ENCODE peak calls at places on chromosomes 7 and 10, in six cellular contexts. One of them, this sample, is unnamed.

GRCh38 chr7:32091608-32092210 is 21.5 kb upstream of the PDE1C start:
- DNase-seq in GM04504: no peak
- DNase-seq in WTC11: no peak
- DNase-seq in renal cortical epithelial cell: no peak
- DNase-seq in right lobe of liver: no peak
- DNase-seq in GM20000: no peak
- DNase-seq in this sample: no peak

GRCh38 chr7:5997210-5997808 is 11.5 kb downstream of the PMS2 start:
- DNase-seq in GM20000: peak; percentile 48
- DNase-seq in WTC11: peak; percentile 18
- DNase-seq in right lobe of liver: no peak
- DNase-seq in GM04504: peak; percentile 26
- DNase-seq in renal cortical epithelial cell: peak; percentile 53
- DNase-seq in this sample: no peak

GRCh38 chr10:112634096-112634830 is 187.2 kb downstream of the VTI1A start:
- DNase-seq in renal cortical epithelial cell: peak; percentile 53
- DNase-seq in right lobe of liver: no peak
- DNase-seq in WTC11: no peak
- DNase-seq in GM04504: peak; percentile 26
- DNase-seq in GM20000: no peak
- DNase-seq in this sample: no peak

GRCh38 chr10:43126759-43127424 is 11.4 kb upstream of the CSGALNACT2 start:
- DNase-seq in GM20000: no peak
- DNase-seq in renal cortical epithelial cell: no peak
- DNase-seq in GM04504: no peak
- DNase-seq in right lobe of liver: no peak
- DNase-seq in WTC11: no peak
- DNase-seq in this sample: no peak

GRCh38 chr7:72336887-72337821 is 75.0 kb downstream of the CALN1 start:
- DNase-seq in GM20000: no peak
- DNase-seq in GM04504: no peak
- DNase-seq in WTC11: peak; percentile 62
- DNase-seq in renal cortical epithelial cell: no peak
- DNase-seq in right lobe of liver: no peak
- DNase-seq in this sample: no peak

GRCh38 chr7:158910254-158911053 is 54.1 kb downstream of the DYNC2I1 start:
- DNase-seq in right lobe of liver: no peak
- DNase-seq in GM20000: no peak
- DNase-seq in GM04504: no peak
- DNase-seq in renal cortical epithelial cell: no peak
- DNase-seq in WTC11: peak; percentile 24
- DNase-seq in this sample: no peak

GRCh38 chr10:91036807-91037405 is 116.0 kb upstream of the ANKRD1 start:
- DNase-seq in WTC11: no peak
- DNase-seq in right lobe of liver: no peak
- DNase-seq in GM20000: no peak
- DNase-seq in GM04504: no peak
- DNase-seq in renal cortical epithelial cell: peak; percentile 3
- DNase-seq in this sample: no peak

GRCh38 chr7:44969049-44969700 is 9.6 kb downstream of the MYO1G start:
- DNase-seq in renal cortical epithelial cell: no peak
- DNase-seq in WTC11: no peak
- DNase-seq in GM04504: no peak
- DNase-seq in right lobe of liver: no peak
- DNase-seq in GM20000: no peak
- DNase-seq in this sample: no peak

GRCh38 chr10:132961420-132961803 is 19.0 kb upstream of the CFAP46 start:
- DNase-seq in right lobe of liver: no peak
- DNase-seq in renal cortical epithelial cell: no peak
- DNase-seq in GM04504: no peak
- DNase-seq in GM20000: no peak
- DNase-seq in WTC11: no peak
- DNase-seq in this sample: no peak

GRCh38 chr10:104332243-104333036 is 5.8 kb downstream of the ITPRIP start:
- DNase-seq in right lobe of liver: no peak
- DNase-seq in GM20000: no peak
- DNase-seq in WTC11: no peak
- DNase-seq in GM04504: no peak
- DNase-seq in renal cortical epithelial cell: no peak
- DNase-seq in this sample: no peak

GRCh38 chr10:79055892-79056291 is 12.9 kb upstream of the ZMIZ1 start:
- DNase-seq in GM04504: no peak
- DNase-seq in WTC11: no peak
- DNase-seq in GM20000: no peak
- DNase-seq in renal cortical epithelial cell: no peak
- DNase-seq in right lobe of liver: peak; percentile 66
- DNase-seq in this sample: no peak

GRCh38 chr7:106895246-106895864 is 30.3 kb downstream of the PIK3CG start:
- DNase-seq in renal cortical epithelial cell: no peak
- DNase-seq in WTC11: no peak
- DNase-seq in GM20000: peak; percentile 25
- DNase-seq in right lobe of liver: no peak
- DNase-seq in GM04504: no peak
- DNase-seq in this sample: no peak

GRCh38 chr10:33982995-33983394 is 648.5 kb upstream of the NRP1 start:
- DNase-seq in GM20000: no peak
- DNase-seq in WTC11: no peak
- DNase-seq in GM04504: no peak
- DNase-seq in right lobe of liver: no peak
- DNase-seq in renal cortical epithelial cell: no peak
- DNase-seq in this sample: no peak

GRCh38 chr10:124470544-124471449 is 9.2 kb downstream of the LHPP start:
- DNase-seq in GM20000: no peak
- DNase-seq in GM04504: no peak
- DNase-seq in right lobe of liver: peak; percentile 87
- DNase-seq in WTC11: no peak
- DNase-seq in renal cortical epithelial cell: no peak
- DNase-seq in this sample: no peak

GRCh38 chr10:69710008-69710905 is 80.2 kb downstream of the FAM241B start:
- DNase-seq in right lobe of liver: no peak
- DNase-seq in renal cortical epithelial cell: no peak
- DNase-seq in WTC11: no peak
- DNase-seq in GM04504: no peak
- DNase-seq in GM20000: no peak
- DNase-seq in this sample: no peak

GRCh38 chr7:101947899-101948298 is 130.5 kb downstream of the CUX1 start:
- DNase-seq in GM20000: no peak
- DNase-seq in right lobe of liver: peak; percentile 70
- DNase-seq in renal cortical epithelial cell: peak; percentile 34
- DNase-seq in GM04504: no peak
- DNase-seq in WTC11: no peak
- DNase-seq in this sample: no peak

GRCh38 chr7:141381794-141382453 is 169.3 kb upstream of the AGK start:
- DNase-seq in renal cortical epithelial cell: peak; percentile 16
- DNase-seq in GM20000: no peak
- DNase-seq in right lobe of liver: no peak
- DNase-seq in WTC11: no peak
- DNase-seq in GM04504: no peak
- DNase-seq in this sample: no peak

GRCh38 chr10:76114556-76114955 is 683.1 kb downstream of the LRMDA start:
- DNase-seq in GM20000: no peak
- DNase-seq in GM04504: no peak
- DNase-seq in renal cortical epithelial cell: no peak
- DNase-seq in right lobe of liver: no peak
- DNase-seq in WTC11: no peak
- DNase-seq in this sample: no peak

GRCh38 chr7:751826-752225 is 24.7 kb upstream of the PRKAR1B start:
- DNase-seq in right lobe of liver: peak; percentile 20
- DNase-seq in GM20000: no peak
- DNase-seq in renal cortical epithelial cell: no peak
- DNase-seq in WTC11: no peak
- DNase-seq in GM04504: no peak
- DNase-seq in this sample: no peak

GRCh38 chr10:2921956-2922680 is 145.2 kb upstream of the PFKP start:
- DNase-seq in GM20000: no peak
- DNase-seq in renal cortical epithelial cell: peak; percentile 70
- DNase-seq in GM04504: no peak
- DNase-seq in WTC11: no peak
- DNase-seq in right lobe of liver: no peak
- DNase-seq in this sample: no peak

GRCh38 chr10:32190890-32191491 is 134.8 kb upstream of the KIF5B start:
- DNase-seq in GM04504: no peak
- DNase-seq in WTC11: no peak
- DNase-seq in renal cortical epithelial cell: peak; percentile 45
- DNase-seq in GM20000: peak; percentile 49
- DNase-seq in right lobe of liver: no peak
- DNase-seq in this sample: no peak

GRCh38 chr10:27865221-27865635 is 119.6 kb upstream of the MKX start:
- DNase-seq in right lobe of liver: no peak
- DNase-seq in GM04504: peak; percentile 32
- DNase-seq in WTC11: no peak
- DNase-seq in renal cortical epithelial cell: peak; percentile 24
- DNase-seq in GM20000: no peak
- DNase-seq in this sample: no peak

GRCh38 chr7:1058821-1059199 is 14.5 kb downstream of the GPR146 start:
- DNase-seq in WTC11: no peak
- DNase-seq in renal cortical epithelial cell: no peak
- DNase-seq in GM04504: no peak
- DNase-seq in right lobe of liver: no peak
- DNase-seq in GM20000: no peak
- DNase-seq in this sample: no peak

GRCh38 chr10:48572414-48572813 is 32.5 kb downstream of the ARHGAP22 start:
- DNase-seq in right lobe of liver: no peak
- DNase-seq in GM20000: no peak
- DNase-seq in WTC11: no peak
- DNase-seq in renal cortical epithelial cell: no peak
- DNase-seq in GM04504: no peak
- DNase-seq in this sample: peak; percentile 33

GRCh38 chr7:102806613-102807012 is 57.8 kb downstream of the FAM185A start:
- DNase-seq in GM04504: no peak
- DNase-seq in GM20000: no peak
- DNase-seq in WTC11: no peak
- DNase-seq in right lobe of liver: no peak
- DNase-seq in renal cortical epithelial cell: no peak
- DNase-seq in this sample: no peak

GRCh38 chr10:21243748-21244257 is 281.7 kb downstream of the SKIDA1 start:
- DNase-seq in GM20000: no peak
- DNase-seq in GM04504: no peak
- DNase-seq in WTC11: no peak
- DNase-seq in right lobe of liver: no peak
- DNase-seq in renal cortical epithelial cell: no peak
- DNase-seq in this sample: no peak

GRCh38 chr10:119259345-119259744 is 52.0 kb downstream of the GRK5 start:
- DNase-seq in GM20000: no peak
- DNase-seq in WTC11: no peak
- DNase-seq in renal cortical epithelial cell: no peak
- DNase-seq in GM04504: no peak
- DNase-seq in right lobe of liver: no peak
- DNase-seq in this sample: no peak

This sample was measured in skeletal muscle cell.